ENCODE peak calls at places on chromosomes 3 and 15, in eight cellular contexts. N is HCT116, X is fibroblast of lung, Y is astrocyte, F is tibial artery, W is PC-3, D is ovary, H is AG04450. T is an unnamed sample.

GRCh38 chr15:74793135-74794028 is 11.5 kb downstream of the CSK start:
- DNase-seq in N (no peak), X (peak; percentile 34), Y (no peak), F (no peak), W (no peak), D (no peak), H (no peak), T (no peak)

GRCh38 chr15:97745481-97746071 is 214.9 kb upstream of the ARRDC4 start:
- DNase-seq in N (no peak), X (no peak), Y (no peak), F (no peak), W (peak; percentile 38), D (no peak), H (no peak), T (no peak)

GRCh38 chr15:38666865-38667264 is 102.3 kb upstream of the RASGRP1 start:
- DNase-seq in N (no peak), X (no peak), Y (no peak), F (no peak), W (no peak), D (no peak), H (no peak), T (no peak)

GRCh38 chr3:57006949-57007419 is 53.5 kb upstream of the SPATA12 start:
- DNase-seq in N (peak; percentile 56), X (peak; percentile 56), Y (peak; percentile 38), F (peak; percentile 57), W (peak; percentile 98), D (peak; percentile 44), H (no peak), T (no peak)

GRCh38 chr3:97613139-97613538 is 151.4 kb upstream of the ARL6 start:
- DNase-seq in N (no peak), X (no peak), Y (no peak), F (no peak), W (no peak), D (no peak), H (no peak), T (no peak)

GRCh38 chr15:45401665-45402161 is 23.4 kb upstream of the GATM start:
- DNase-seq in N (no peak), X (no peak), Y (no peak), F (no peak), W (no peak), D (no peak), H (no peak), T (no peak)

GRCh38 chr15:58457466-58457965 is 25.7 kb downstream of the LIPC start:
- DNase-seq in N (no peak), X (peak; percentile 85), Y (peak; percentile 83), F (no peak), W (peak; percentile 91), D (no peak), H (peak; percentile 80), T (no peak)

GRCh38 chr3:76051145-76051544 is 265.8 kb upstream of the ZNF717 start:
- DNase-seq in N (no peak), X (peak; percentile 30), Y (peak; percentile 8), F (no peak), W (peak; percentile 48), D (no peak), H (no peak), T (no peak)

GRCh38 chr15:42456539-42456938 is 34.4 kb downstream of the ZNF106 start:
- DNase-seq in N (no peak), X (peak; percentile 35), Y (peak; percentile 10), F (no peak), W (no peak), D (no peak), H (no peak), T (no peak)

GRCh38 chr3:55173504-55173903 is 245.6 kb upstream of the LRTM1 start:
- DNase-seq in N (no peak), X (no peak), Y (no peak), F (no peak), W (no peak), D (no peak), H (no peak), T (no peak)

GRCh38 chr15:43440721-43441281 is 52.2 kb downstream of the TP53BP1 start:
- DNase-seq in N (peak; percentile 62), X (peak; percentile 98), Y (peak; percentile 97), F (peak; percentile 56), W (peak; percentile 94), D (peak; percentile 21), H (peak; percentile 93), T (peak; percentile 93)

GRCh38 chr3:106249159-106249558 is 380.3 kb upstream of the CBLB start:
- DNase-seq in N (no peak), X (peak; percentile 75), Y (peak; percentile 67), F (no peak), W (peak; percentile 72), D (no peak), H (peak; percentile 36), T (no peak)

GRCh38 chr3:132645058-132645457 is 14.6 kb downstream of the ACAD11 start:
- DNase-seq in N (no peak), X (no peak), Y (no peak), F (no peak), W (peak; percentile 38), D (no peak), H (no peak), T (no peak)

GRCh38 chr3:98601180-98601579 is 7.8 kb upstream of the CPOX start:
- DNase-seq in N (no peak), X (no peak), Y (no peak), F (no peak), W (no peak), D (no peak), H (no peak), T (no peak)

GRCh38 chr3:141430326-141430725 is 56.5 kb upstream of the RASA2 start:
- DNase-seq in N (no peak), X (no peak), Y (no peak), F (no peak), W (no peak), D (no peak), H (no peak), T (no peak)

GRCh38 chr15:39746176-39746575 is 36.5 kb downstream of the FSIP1 start:
- DNase-seq in N (no peak), X (no peak), Y (no peak), F (no peak), W (no peak), D (no peak), H (no peak), T (no peak)

GRCh38 chr3:145952541-145952940 is 208.4 kb downstream of the PLOD2 start:
- DNase-seq in N (no peak), X (peak; percentile 99), Y (peak; percentile 99), F (no peak), W (peak; percentile 4), D (no peak), H (peak; percentile 15), T (peak; percentile 18)

GRCh38 chr3:99984668-99985067 is 129.6 kb downstream of the FILIP1L start:
- DNase-seq in N (no peak), X (no peak), Y (no peak), F (no peak), W (no peak), D (no peak), H (no peak), T (no peak)

GRCh38 chr15:57129064-57129463 is 210.6 kb downstream of the TCF12 start:
- DNase-seq in N (no peak), X (no peak), Y (no peak), F (no peak), W (no peak), D (no peak), H (no peak), T (no peak)
- TF ChIP-seq CTCF in N (no peak), X (no peak), Y (no peak), F (no peak), W (no peak), D (no peak), H (no peak), T (no peak)

GRCh38 chr3:158102219-158102612 is 4.0 kb downstream of the SHOX2 start:
- DNase-seq in N (no peak), X (no peak), Y (no peak), F (no peak), W (no peak), D (no peak), H (no peak), T (no peak)
- H3K27me3 ChIP-seq in N (no peaks in the 10 kb centered on the region), X (peaks cover 64% of the 10 kb centered on the region), Y (peaks cover 89% of the 10 kb centered on the region), F (no peaks in the 10 kb centered on the region), W (peaks cover 4% of the 10 kb centered on the region), D (peaks cover 13% of the 10 kb centered on the region), H (peaks cover 93% of the 10 kb centered on the region), T (peaks cover 88% of the 10 kb centered on the region)

GRCh38 chr3:184582583-184582982 is 21.0 kb downstream of the EPHB3 start:
- DNase-seq in N (no peak), X (no peak), Y (no peak), F (peak; percentile 72), W (no peak), D (peak; percentile 58), H (no peak), T (no peak)
- H3K4me3 ChIP-seq in N (no peak overlapping the region), X (peak overlapping the region; percentile 41), Y (no peak overlapping the region), F (peak overlapping the region; percentile 62), W (no peak overlapping the region), D (peak overlapping the region; percentile 42), H (no peak overlapping the region), T (peak overlapping the region; percentile 48)

GRCh38 chr15:66851226-66852063 is 149.4 kb downstream of the SMAD6 start:
- DNase-seq in N (peak; percentile 59), X (peak; percentile 65), Y (no peak), F (peak; percentile 88), W (peak; percentile 72), D (peak; percentile 92), H (peak; percentile 45), T (peak; percentile 10)
- TF ChIP-seq CTCF in N (peak; percentile 94), X (peak; percentile 85), Y (peak; percentile 74), F (peak; percentile 99), W (peak; percentile 78), D (peak; percentile 98), H (peak; percentile 96), T (peak; percentile 96)

DNA sequence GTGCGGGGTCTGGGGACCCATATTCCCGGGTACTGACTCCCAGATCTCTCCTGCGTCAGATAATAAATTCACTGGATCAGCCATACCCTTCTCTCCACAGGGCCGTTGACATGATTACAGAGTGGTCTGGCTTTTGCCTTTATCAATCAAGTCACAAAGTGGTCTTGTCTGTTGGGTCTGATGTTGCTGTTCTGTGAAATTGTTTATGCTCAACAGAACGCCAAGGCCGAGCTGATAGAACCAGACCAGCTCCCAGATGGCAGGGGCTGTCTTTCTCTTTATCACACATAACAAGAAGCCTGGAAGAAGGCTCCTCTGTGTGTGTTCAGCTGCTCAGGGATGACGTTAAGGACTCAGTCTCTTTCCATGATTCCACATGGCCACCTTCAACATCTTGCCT is 751 bp upstream of the DCLK3 start:
- DNase-seq in N (no peak), X (no peak), Y (no peak), F (no peak), W (no peak), D (no peak), H (no peak), T (no peak)
- H3K27me3 ChIP-seq in N (peaks cover 67% of the 10 kb centered on the region), X (peaks cover 21% of the 10 kb centered on the region), Y (peaks cover 41% of the 10 kb centered on the region), F (no peaks in the 10 kb centered on the region), W (peaks cover 75% of the 10 kb centered on the region), D (no peaks in the 10 kb centered on the region), H (peaks cover 29% of the 10 kb centered on the region), T (peaks cover 26% of the 10 kb centered on the region)